ENCODE peak calls at places on chromosomes 11 and 22, in five cellular contexts. N, F, M, Q and L are unnamed samples.

GRCh38 chr11:32071811-32072210 is 19.1 kb upstream of the RCN1 start:
- DNase-seq in N (no peak), F (peak; percentile 70), M (peak; percentile 56), Q (no peak), L (peak; percentile 75)

GRCh38 chr11:120431633-120432032 is 79.9 kb upstream of the GRIK4 start:
- DNase-seq in N (no peak), F (no peak), M (peak; percentile 67), Q (peak; percentile 13), L (peak; percentile 71)

GRCh38 chr22:46007003-46007847 is 30.3 kb upstream of the WNT7B start:
- DNase-seq in N (no peak), F (peak; percentile 72), M (peak; percentile 89), Q (no peak), L (peak; percentile 82)

GRCh38 chr22:24441406-24442351 is 14.3 kb downstream of the ADORA2A start:
- DNase-seq in N (no peak), F (no peak), M (no peak), Q (no peak), L (no peak)

GRCh38 chr11:13134886-13135285 is 125.8 kb downstream of the RASSF10 start:
- DNase-seq in N (no peak), F (no peak), M (no peak), Q (no peak), L (no peak)

GRCh38 chr11:120108154-120108784 is 29.6 kb downstream of the TRIM29 start:
- DNase-seq in N (peak; percentile 79), F (peak; percentile 32), M (peak; percentile 44), Q (peak; percentile 8), L (peak; percentile 42)

GRCh38 chr22:29626497-29627195 is 23.2 kb downstream of the NF2 start:
- DNase-seq in N (no peak), F (peak; percentile 78), M (peak; percentile 96), Q (peak; percentile 71), L (peak; percentile 96)

GRCh38 chr22:46454910-46455269 is 82.5 kb downstream of the CELSR1 start:
- DNase-seq in N (no peak), F (peak; percentile 53), M (no peak), Q (no peak), L (no peak)

GRCh38 chr11:45896392-45897068 is 10.5 kb downstream of the FREY1 start:
- DNase-seq in N (no peak), F (no peak), M (no peak), Q (no peak), L (no peak)

GRCh38 chr22:43848366-43849171 is 13.7 kb downstream of the SULT4A1 start:
- DNase-seq in N (no peak), F (peak; percentile 27), M (peak; percentile 22), Q (no peak), L (peak; percentile 42)

GRCh38 chr11:43984519-43985385 is 42.3 kb downstream of the C11orf96 start:
- DNase-seq in N (no peak), F (no peak), M (no peak), Q (no peak), L (no peak)

GRCh38 chr11:115333106-115333505 is 171.1 kb downstream of the CADM1 start:
- DNase-seq in N (no peak), F (peak; percentile 55), M (no peak), Q (no peak), L (peak; percentile 29)

GRCh38 chr22:32622762-32623147 is 148.1 kb downstream of the FBXO7 start:
- DNase-seq in N (no peak), F (no peak), M (no peak), Q (no peak), L (no peak)

GRCh38 chr11:93481279-93481678 is 61.9 kb downstream of the SMCO4 start:
- DNase-seq in N (no peak), F (no peak), M (no peak), Q (no peak), L (no peak)

GRCh38 chr11:85766801-85767200 is 44.1 kb downstream of the SYTL2 start:
- DNase-seq in N (no peak), F (no peak), M (peak; percentile 26), Q (no peak), L (peak; percentile 89)

GRCh38 chr22:44096736-44097135 is 72.6 kb downstream of the PARVB start:
- DNase-seq in N (no peak), F (no peak), M (no peak), Q (no peak), L (no peak)

GRCh38 chr11:69822676-69823494 is 3.7 kb upstream of the FGF3 start:
- DNase-seq in N (peak; percentile 51), F (no peak), M (no peak), Q (no peak), L (no peak)

GRCh38 chr11:40819230-40819629 is 640.2 kb downstream of the LRRC4C start:
- DNase-seq in N (no peak), F (no peak), M (no peak), Q (no peak), L (no peak)

GRCh38 chr22:46102159-46102558 is 48.2 kb upstream of the PPARA start:
- DNase-seq in N (no peak), F (no peak), M (no peak), Q (no peak), L (no peak)

DNA sequence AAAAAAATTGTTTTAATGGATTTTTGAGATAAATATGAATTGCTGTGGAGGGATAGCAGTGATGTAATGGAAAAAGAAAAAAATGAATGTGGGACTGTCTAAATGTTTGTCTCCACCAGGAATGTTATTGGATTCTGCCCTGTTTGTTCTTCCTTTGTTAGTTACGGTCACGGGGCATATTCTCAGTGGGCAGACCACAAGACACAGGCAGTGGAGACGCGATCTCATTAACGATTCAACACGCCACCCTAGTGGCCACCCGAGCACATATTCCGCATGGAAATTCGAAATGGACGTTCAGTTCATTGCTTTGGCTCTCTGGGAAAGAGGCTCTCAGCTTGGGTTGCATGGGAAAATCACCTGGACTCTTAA is 151.8 kb upstream of the TTC12 start:
- DNase-seq in N (peak; percentile 35), F (peak; percentile 20), M (no peak), Q (no peak), L (no peak)
- TF ChIP-seq CTCF in N (peak; percentile 33), F (peak; percentile 28), M (no peak), Q (no peak), L (no peak)

GRCh38 chr11:65497141-65498041 is 1.5 kb upstream of the MALAT1 start:
- DNase-seq in N (peak; percentile 99), F (peak; percentile 99), M (peak; percentile 98), Q (peak; percentile 98), L (peak; percentile 99)

GRCh38 chr11:65498042-65498726 is 661 bp upstream of the MALAT1 start:
- DNase-seq in N (no peak), F (no peak), M (peak; percentile 75), Q (no peak), L (peak; percentile 74)

GRCh38 chr11:65498727-65498976 is 193 bp upstream of the MALAT1 start:
- DNase-seq in N (no peak), F (no peak), M (no peak), Q (no peak), L (no peak)

GRCh38 chr11:65498977-65499712 is at the start of gene MALAT1:
- DNase-seq in N (peak; percentile 94), F (peak; percentile 96), M (peak; percentile 93), Q (peak; percentile 95), L (peak; percentile 97)

DNA sequence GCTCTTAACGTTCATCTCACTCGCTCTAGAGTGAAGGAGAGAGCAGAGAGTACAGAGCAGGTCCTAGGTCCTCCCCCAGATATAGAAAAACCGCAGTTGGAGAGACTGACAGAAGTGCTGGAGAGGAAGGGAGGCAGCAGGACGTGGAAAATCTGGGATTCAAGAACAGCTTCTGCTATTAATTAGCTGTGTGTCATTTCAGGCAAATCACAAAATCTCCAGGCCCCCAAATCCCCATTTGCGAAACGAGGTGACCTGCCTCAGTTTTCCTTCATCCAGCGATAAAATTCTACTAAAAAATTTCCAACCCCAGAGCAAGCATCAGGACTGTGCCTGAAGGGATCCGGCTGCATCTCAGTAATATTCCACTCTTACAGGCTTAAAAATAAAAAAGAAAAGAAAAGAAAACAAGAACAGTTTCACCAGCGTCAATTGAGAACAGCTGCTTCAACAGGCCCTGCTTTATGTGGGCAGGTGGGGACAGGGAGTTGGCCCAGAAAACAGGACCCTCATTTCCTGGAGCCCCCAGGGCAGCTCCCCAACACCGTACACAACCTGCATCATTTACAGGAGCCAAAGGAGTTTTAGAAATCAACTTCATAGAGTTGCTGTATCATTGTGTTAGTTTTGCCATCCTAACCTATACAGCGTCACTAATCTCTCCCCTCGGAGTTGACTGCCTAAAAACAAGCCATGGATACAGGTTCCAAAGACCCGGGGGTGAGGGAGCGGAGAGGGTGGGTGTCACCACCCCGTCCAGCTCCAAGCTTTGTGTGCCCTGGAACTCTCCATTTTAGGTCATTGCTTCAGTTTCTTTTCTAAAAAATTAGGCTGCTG is 2.3 kb upstream of the MALAT1 start:
- DNase-seq in N (no peak), F (peak; percentile 51), M (peak; percentile 89), Q (no peak), L (peak; percentile 73)
- H3K4me3 ChIP-seq in N (peak overlapping the region; percentile 48), F (peak overlapping the region; percentile 16), M (peak overlapping the region; percentile 40), Q (peak overlapping the region; percentile 45), L (peak overlapping the region; percentile 56)

GRCh38 chr11:19160839-19161238 is 40.9 kb downstream of the CSRP3 start:
- DNase-seq in N (no peak), F (no peak), M (no peak), Q (no peak), L (no peak)
- TF ChIP-seq CTCF in N (no peak), F (no peak), M (no peak), Q (no peak), L (no peak)

DNA sequence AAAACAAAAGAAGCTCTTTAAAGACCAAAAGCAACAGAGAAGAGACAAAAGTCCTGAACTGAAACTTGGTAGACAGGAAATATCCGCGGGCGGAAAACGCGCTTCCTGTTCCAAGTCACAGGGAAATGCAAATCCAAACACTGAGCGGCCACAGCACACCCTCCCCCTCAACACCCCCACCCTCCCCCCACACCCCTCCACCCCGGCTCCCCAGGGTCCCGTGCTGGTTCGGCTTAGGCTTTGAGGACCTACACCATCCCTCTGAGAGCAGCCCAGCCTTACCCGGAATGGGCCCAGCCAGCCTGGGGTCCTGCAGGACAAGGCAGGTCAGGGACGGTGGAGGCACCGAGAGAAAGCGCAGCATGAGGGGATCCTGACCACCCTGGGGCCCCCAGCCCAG is 160.4 kb downstream of the BRD1 start:
- DNase-seq in N (no peak), F (no peak), M (no peak), Q (no peak), L (no peak)
- H3K4me3 ChIP-seq in N (no peak overlapping the region), F (no peak overlapping the region), M (no peak overlapping the region), Q (no peak overlapping the region), L (no peak overlapping the region)

GRCh38 chr22:36528795-36529718 is at the start of gene EIF3D:
- DNase-seq in N (peak; percentile 98), F (peak; percentile 100), M (peak; percentile 99), Q (peak; percentile 98), L (peak; percentile 100)
- TF ChIP-seq CTCF in N (no peak), F (no peak), M (no peak), Q (no peak), L (no peak)

DNA sequence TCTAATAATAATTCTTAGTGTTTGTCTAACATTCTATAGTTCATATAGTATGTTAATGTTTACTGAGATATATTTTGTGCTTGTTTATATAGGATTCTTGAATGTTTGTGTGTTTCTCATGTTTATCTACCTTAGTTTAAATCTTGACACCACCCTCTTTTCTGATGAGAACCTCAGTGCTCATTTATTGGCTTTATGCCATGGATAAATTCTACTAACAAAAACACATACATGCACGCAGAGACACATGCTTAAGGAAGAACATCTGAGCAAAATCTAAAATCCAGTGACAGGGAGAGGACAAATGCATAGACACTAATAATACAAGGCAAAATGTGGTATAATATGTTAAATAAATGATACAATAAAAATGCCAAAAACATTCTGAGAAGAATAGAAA is 61.6 kb upstream of the CTSC start:
- DNase-seq in N (no peak), F (no peak), M (no peak), Q (no peak), L (no peak)
- H3K4me3 ChIP-seq in N (no peak overlapping the region), F (no peak overlapping the region), M (no peak overlapping the region), Q (no peak overlapping the region), L (no peak overlapping the region)

GRCh38 chr11:75339685-75340409 is 11.6 kb downstream of the ARRB1 start:
- DNase-seq in N (no peak), F (no peak), M (no peak), Q (no peak), L (no peak)
- TF ChIP-seq CTCF in N (no peak), F (no peak), M (no peak), Q (peak; percentile 5), L (no peak)